ENCODE peak calls at places on chromosomes 7 and 10, in six cellular contexts. U, E, Y, A, L and G are unnamed samples.

GRCh38 chr7:14449291-14449690 is 453.3 kb downstream of the DGKB start:
- DNase-seq in U (no peak), E (no peak), Y (no peak), A (no peak), L (no peak), G (no peak)

GRCh38 chr7:12715372-12716133 is 28.1 kb downstream of the ARL4A start:
- DNase-seq in U (peak), E (peak), Y (peak), A (peak), L (no peak), G (peak)

GRCh38 chr10:124117879-124118278 is 24.5 kb upstream of the CHST15 start:
- DNase-seq in U (no peak), E (no peak), Y (no peak), A (no peak), L (no peak), G (no peak)

GRCh38 chr7:91149518-91149917 is 114.7 kb upstream of the FZD1 start:
- DNase-seq in U (no peak), E (no peak), Y (no peak), A (no peak), L (no peak), G (no peak)

GRCh38 chr7:145082366-145083240 is 246.8 kb upstream of the TPK1 start:
- DNase-seq in U (peak), E (peak), Y (no peak), A (no peak), L (peak), G (peak)

GRCh38 chr10:65219444-65219843 is 1698.2 kb downstream of the REEP3 start:
- DNase-seq in U (no peak), E (no peak), Y (no peak), A (no peak), L (no peak), G (no peak)

GRCh38 chr7:35035511-35035921 is 1.8 kb downstream of the DPY19L1 start:
- DNase-seq in U (peak), E (no peak), Y (no peak), A (peak), L (peak), G (no peak)

GRCh38 chr10:129864601-129865126 is 99.4 kb downstream of the EBF3 start:
- DNase-seq in U (no peak), E (no peak), Y (no peak), A (no peak), L (no peak), G (no peak)

GRCh38 chr7:142362349-142362748 is 104.5 kb upstream of the PRSS58 start:
- DNase-seq in U (no peak), E (no peak), Y (no peak), A (no peak), L (no peak), G (peak)

GRCh38 chr10:75424553-75424952 is 6.9 kb upstream of the LRMDA start:
- DNase-seq in U (peak), E (no peak), Y (no peak), A (no peak), L (no peak), G (no peak)

GRCh38 chr10:73965890-73966768 is 31.8 kb upstream of the VCL start:
- DNase-seq in U (peak), E (no peak), Y (peak), A (peak), L (peak), G (no peak)

GRCh38 chr7:6729492-6730342 is 23.0 kb upstream of the ZNF12 start:
- DNase-seq in U (peak), E (peak), Y (peak), A (peak), L (peak), G (peak)

GRCh38 chr7:122689346-122690109 is 9.4 kb downstream of the RNF133 start:
- DNase-seq in U (peak), E (no peak), Y (no peak), A (no peak), L (no peak), G (no peak)

GRCh38 chr7:128831178-128831993 is 1.2 kb downstream of the FLNC start:
- DNase-seq in U (peak), E (no peak), Y (no peak), A (peak), L (peak), G (peak)

GRCh38 chr7:157211710-157212109 is 73.0 kb downstream of the UBE3C start:
- DNase-seq in U (no peak), E (no peak), Y (peak), A (no peak), L (peak), G (peak)

GRCh38 chr7:104629393-104629792 is 301.0 kb downstream of the LHFPL3 start:
- DNase-seq in U (no peak), E (no peak), Y (no peak), A (no peak), L (no peak), G (no peak)

GRCh38 chr7:3301472-3301778 is 373 bp downstream of the SDK1 start:
- DNase-seq in U (no peak), E (no peak), Y (no peak), A (peak), L (no peak), G (no peak)

GRCh38 chr7:132607656-132608055 is 31.4 kb upstream of the PLXNA4 start:
- DNase-seq in U (no peak), E (no peak), Y (no peak), A (no peak), L (no peak), G (no peak)

GRCh38 chr10:3210251-3210650 is 37.7 kb upstream of the PITRM1 start:
- DNase-seq in U (no peak), E (no peak), Y (no peak), A (no peak), L (no peak), G (no peak)

GRCh38 chr10:63466168-63466935 is 575 bp upstream of the JMJD1C start:
- DNase-seq in U (no peak), E (peak), Y (no peak), A (no peak), L (peak), G (no peak)

GRCh38 chr7:14691597-14692203 is 210.9 kb downstream of the DGKB start:
- DNase-seq in U (peak), E (peak), Y (no peak), A (peak), L (peak), G (peak)

GRCh38 chr10:75400769-75401568 is 595 bp downstream of the ZNF503 start:
- DNase-seq in U (peak), E (no peak), Y (no peak), A (peak), L (peak), G (no peak)

GRCh38 chr7:98808751-98809460 is 60.9 kb downstream of the TMEM130 start:
- DNase-seq in U (no peak), E (no peak), Y (no peak), A (no peak), L (no peak), G (no peak)

GRCh38 chr7:5594616-5595544 is 171.2 kb upstream of the TNRC18 start:
- DNase-seq in U (peak), E (no peak), Y (no peak), A (peak), L (no peak), G (no peak)

GRCh38 chr10:103814626-103815370 is 40.6 kb downstream of the SH3PXD2A start:
- DNase-seq in U (no peak), E (no peak), Y (no peak), A (no peak), L (no peak), G (no peak)

GRCh38 chr7:1662767-1663166 is 7.3 kb upstream of the ELFN1 start:
- DNase-seq in U (peak), E (no peak), Y (no peak), A (peak), L (no peak), G (no peak)

GRCh38 chr7:129343099-129343700 is 91.0 kb upstream of the STRIP2 start:
- DNase-seq in U (no peak), E (peak), Y (no peak), A (peak), L (no peak), G (peak)

GRCh38 chr7:46321556-46322205 is 400.6 kb upstream of the IGFBP3 start:
- DNase-seq in U (no peak), E (no peak), Y (no peak), A (no peak), L (no peak), G (no peak)

GRCh38 chr7:84524714-84525694 is 330.4 kb upstream of the SEMA3A start:
- DNase-seq in U (no peak), E (no peak), Y (peak), A (no peak), L (no peak), G (no peak)

GRCh38 chr7:99143853-99144672 is at the start of gene SMURF1:
- DNase-seq in U (peak), E (peak), Y (no peak), A (peak), L (peak), G (peak)

GRCh38 chr7:154835924-154836529 is 166.9 kb downstream of the PAXIP1 start:
- DNase-seq in U (no peak), E (no peak), Y (no peak), A (no peak), L (no peak), G (no peak)

GRCh38 chr10:57169597-57169996 is 808.5 kb upstream of the ZWINT start:
- DNase-seq in U (no peak), E (no peak), Y (no peak), A (no peak), L (no peak), G (no peak)

GRCh38 chr10:62860946-62861345 is 44.8 kb upstream of the EGR2 start:
- DNase-seq in U (peak), E (peak), Y (no peak), A (no peak), L (no peak), G (peak)

GRCh38 chr7:54788664-54789063 is 29.7 kb upstream of the SEC61G start:
- DNase-seq in U (peak), E (no peak), Y (peak), A (peak), L (peak), G (peak)

GRCh38 chr7:31758770-31759169 is 71.8 kb downstream of the PPP1R17 start:
- DNase-seq in U (no peak), E (no peak), Y (no peak), A (no peak), L (no peak), G (no peak)

GRCh38 chr7:31763548-31763947 is 76.5 kb downstream of the PPP1R17 start:
- DNase-seq in U (no peak), E (no peak), Y (no peak), A (peak), L (no peak), G (no peak)

GRCh38 chr7:31764457-31764856 is 77.4 kb downstream of the PPP1R17 start:
- DNase-seq in U (no peak), E (no peak), Y (no peak), A (no peak), L (no peak), G (no peak)

DNA sequence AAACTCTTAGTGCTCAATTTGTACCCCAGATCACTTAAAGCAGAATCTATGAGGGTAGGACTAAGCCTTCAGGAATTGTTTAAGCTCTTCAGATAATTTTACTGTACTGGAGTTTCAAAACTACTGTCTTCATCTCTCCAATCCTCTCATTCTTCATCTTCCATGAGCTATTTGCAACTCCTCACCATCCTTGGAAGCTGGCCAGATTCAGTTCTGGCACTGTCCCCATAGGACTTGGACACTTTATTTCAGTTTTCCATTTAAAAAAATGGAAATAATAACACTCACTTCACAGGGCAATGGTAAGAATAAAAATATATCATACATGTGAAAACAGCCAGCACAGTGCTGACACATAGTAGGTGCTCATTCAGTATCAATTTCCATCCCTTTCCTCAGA is 74.6 kb downstream of the PPP1R17 start:
- DNase-seq in U (no peak), E (no peak), Y (no peak), A (no peak), L (no peak), G (no peak)
- H3K4me3 ChIP-seq in U (no peak), E (no peak), Y (no peak), A (no peak), L (no peak), G (no peak)

GRCh38 chr10:42866115-42866995 is 83.8 kb downstream of the BMS1 start:
- DNase-seq in U (peak), E (peak), Y (peak), A (peak), L (peak), G (no peak)

GRCh38 chr10:42868530-42868929 is 85.9 kb downstream of the BMS1 start:
- DNase-seq in U (no peak), E (no peak), Y (no peak), A (no peak), L (no peak), G (no peak)

GRCh38 chr10:42867571-42867970 is 85.0 kb downstream of the BMS1 start:
- DNase-seq in U (no peak), E (no peak), Y (no peak), A (no peak), L (no peak), G (no peak)

GRCh38 chr10:42864575-42864974 is 82.0 kb downstream of the BMS1 start:
- DNase-seq in U (peak), E (no peak), Y (no peak), A (no peak), L (no peak), G (no peak)

DNA sequence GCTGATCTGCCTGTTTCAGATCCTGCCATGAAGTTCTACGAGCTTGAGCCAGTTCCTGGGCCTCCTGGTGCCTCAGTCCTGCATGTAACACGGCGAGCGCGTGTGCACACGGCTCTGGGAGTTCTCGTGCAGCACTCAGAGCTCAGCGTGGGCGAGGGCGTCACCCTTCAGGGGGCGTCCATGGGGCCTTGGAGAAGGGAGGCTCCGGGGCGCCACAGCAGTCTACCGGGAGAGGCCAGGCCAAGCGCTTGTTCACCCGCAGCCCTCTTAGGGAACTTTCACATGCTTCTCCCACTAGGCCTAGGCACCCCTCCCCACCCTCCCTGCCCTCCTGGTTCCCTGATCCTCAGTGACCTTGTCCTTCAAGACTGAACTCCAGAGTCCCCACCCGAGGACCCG is 83.1 kb downstream of the BMS1 start:
- DNase-seq in U (no peak), E (no peak), Y (no peak), A (no peak), L (no peak), G (no peak)
- H3K4me3 ChIP-seq in U (no peak), E (no peak), Y (no peak), A (no peak), L (no peak), G (no peak)

DNA sequence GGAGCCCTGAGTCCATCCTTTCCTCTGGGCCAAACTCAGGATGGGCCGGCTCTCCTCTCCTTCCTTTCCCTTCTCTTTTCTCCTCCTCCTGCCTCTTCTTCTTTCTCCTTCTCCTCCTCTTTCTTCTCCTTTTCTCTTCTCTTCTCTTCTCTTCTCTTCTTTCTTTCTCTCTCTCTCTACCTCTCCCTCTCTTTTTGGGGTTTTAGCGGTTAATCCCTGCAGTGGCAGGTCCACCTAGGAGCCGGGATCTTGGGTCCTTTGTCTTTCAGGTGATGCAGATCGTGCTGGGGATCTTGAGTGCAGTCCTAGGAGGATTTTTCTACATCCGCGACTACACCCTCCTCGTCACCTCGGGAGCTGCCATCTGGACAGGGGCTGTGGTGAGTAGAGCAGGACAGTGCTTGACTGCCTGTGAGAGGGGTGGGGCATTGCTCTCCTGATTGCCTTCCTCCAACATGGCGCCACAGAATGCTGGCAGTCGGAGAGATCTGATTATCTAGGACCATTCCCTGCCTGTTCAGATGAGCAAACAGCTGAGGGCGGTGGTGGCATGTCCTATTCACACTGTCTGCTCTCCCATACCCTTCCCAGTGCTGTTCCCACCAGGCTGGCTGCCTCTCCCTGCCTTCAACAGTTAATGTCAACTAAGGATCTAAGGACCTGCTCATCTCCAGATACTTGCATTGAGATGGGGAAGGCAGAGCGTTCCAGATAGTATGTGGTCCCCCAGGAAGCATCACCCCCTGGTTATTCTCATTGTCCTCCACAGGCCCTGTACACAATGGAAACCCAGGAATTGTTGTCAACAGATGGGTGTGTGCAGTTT is 1.6 kb downstream of the TMEM176A start:
- DNase-seq in U (no peak), E (no peak), Y (no peak), A (no peak), L (peak), G (no peak)
- H3K4me3 ChIP-seq in U (no peak), E (no peak), Y (no peak), A (no peak), L (peak), G (no peak)

DNA sequence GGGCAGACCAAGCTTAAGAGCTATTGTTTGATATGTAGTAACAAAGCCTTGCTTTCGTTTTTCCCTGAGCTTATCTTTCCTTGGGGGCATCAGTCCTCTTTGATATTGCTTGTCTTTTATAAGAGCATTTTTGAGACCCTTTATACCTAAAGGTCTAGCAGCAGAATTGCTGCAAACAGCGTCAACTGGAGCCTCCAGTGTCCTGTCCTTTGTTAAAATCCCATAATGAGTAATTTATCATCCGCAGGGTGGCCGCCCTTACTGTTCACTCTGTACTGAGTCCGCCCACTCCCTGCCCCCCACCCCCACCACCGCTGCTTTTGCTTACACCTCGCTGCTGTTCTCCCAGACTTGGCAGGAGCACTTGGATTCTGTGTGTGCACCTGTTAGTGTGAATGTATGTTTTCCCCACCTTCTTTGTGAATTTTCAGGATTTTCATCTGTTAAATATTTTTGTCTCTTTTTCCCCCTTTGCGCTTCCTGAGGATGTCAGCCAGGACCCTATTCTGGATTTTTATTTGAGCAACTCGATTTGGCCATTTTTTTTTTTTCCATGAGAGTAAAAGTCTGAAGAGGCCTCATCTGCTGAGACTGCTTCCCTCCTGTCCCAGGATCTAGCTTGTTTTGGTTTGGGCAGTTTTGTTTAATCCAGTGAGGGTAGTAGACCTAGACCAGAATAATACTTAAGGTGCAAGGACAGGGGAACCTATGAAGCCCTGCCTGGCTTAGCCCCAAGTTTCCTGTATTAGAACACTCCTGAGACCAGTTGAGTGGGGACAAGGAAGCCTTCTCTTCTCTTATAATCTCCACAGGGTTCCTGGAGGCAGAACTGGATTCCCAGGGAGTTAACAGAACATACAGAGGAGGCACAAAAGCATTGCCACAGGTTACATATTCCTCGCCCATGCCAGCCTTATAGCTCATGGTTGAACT is 8.1 kb downstream of the AGFG2 start:
- DNase-seq in U (no peak), E (no peak), Y (no peak), A (no peak), L (no peak), G (no peak)
- H3K4me3 ChIP-seq in U (peak), E (no peak), Y (no peak), A (no peak), L (no peak), G (no peak)

GRCh38 chr10:132518572-132519381 is 18.8 kb upstream of the INPP5A start:
- DNase-seq in U (peak), E (no peak), Y (no peak), A (peak), L (peak), G (no peak)
- H3K4me3 ChIP-seq in U (peak), E (no peak), Y (no peak), A (peak), L (no peak), G (no peak)

DNA sequence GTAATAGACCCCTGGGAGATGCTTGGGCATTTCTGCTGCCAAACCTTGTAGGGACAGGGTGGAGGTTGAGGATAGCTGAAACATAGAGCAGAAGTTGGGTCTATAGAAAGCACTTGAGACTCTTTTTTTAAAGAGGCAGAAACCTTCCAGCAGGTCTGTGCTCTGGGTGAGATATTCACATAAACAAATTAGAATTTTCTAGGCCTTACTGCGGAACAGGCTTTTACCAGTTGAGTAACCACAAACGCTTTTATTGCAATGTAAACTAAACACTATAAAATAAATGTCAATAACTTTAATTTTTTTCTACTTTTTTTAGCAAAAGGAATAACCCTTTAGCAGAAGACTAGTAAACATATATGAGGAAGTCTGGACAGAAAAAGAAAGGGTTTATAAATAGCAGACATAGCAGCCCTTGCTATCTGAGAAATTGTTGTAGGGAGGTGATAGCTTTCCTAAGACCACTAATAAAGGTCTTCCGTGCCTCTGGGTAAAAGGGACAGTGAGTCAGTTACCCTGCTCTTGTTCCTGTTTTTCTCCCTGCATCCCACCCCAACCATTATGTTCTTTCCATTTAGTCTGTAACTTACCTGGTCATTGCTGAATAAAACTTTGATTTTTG is 38.7 kb downstream of the CACNB2 start:
- DNase-seq in U (no peak), E (no peak), Y (no peak), A (no peak), L (no peak), G (no peak)
- H3K4me3 ChIP-seq in U (no peak), E (no peak), Y (no peak), A (no peak), L (no peak), G (no peak)